ENCODE peak calls at places on chromosomes 16 and 17, in eight cellular contexts. Q, E, Z, L, N, K, D and G are unnamed samples.
A peak's percentile ranks its signal among the peaks of the same experiment; 100 is the strongest.

GRCh38 chr17:13085578-13085977 is 67.8 kb upstream of the ELAC2 start:
- DNase-seq in Q (no peak), E (no peak), Z (no peak), L (no peak), N (no peak), K (no peak), D (no peak), G (no peak)

GRCh38 chr17:10295728-10296343 is 77.0 kb downstream of the MYH13 start:
- DNase-seq in Q (no peak), E (peak; percentile 60), Z (no peak), L (peak; percentile 75), N (no peak), K (peak; percentile 58), D (peak; percentile 43), G (no peak)

GRCh38 chr16:74951206-74951605 is 33.7 kb downstream of the WDR59 start:
- DNase-seq in Q (no peak), E (no peak), Z (no peak), L (no peak), N (no peak), K (no peak), D (no peak), G (no peak)

GRCh38 chr17:50621562-50621961 is 13.1 kb upstream of the ABCC3 start:
- DNase-seq in Q (no peak), E (no peak), Z (no peak), L (no peak), N (no peak), K (no peak), D (no peak), G (no peak)

GRCh38 chr16:85680352-85680944 is 8.3 kb downstream of the GINS2 start:
- DNase-seq in Q (no peak), E (no peak), Z (no peak), L (no peak), N (no peak), K (no peak), D (no peak), G (no peak)

GRCh38 chr17:38749222-38750043 is 1.3 kb upstream of the PCGF2 start:
- DNase-seq in Q (no peak), E (peak; percentile 49), Z (peak; percentile 91), L (peak; percentile 83), N (peak; percentile 88), K (peak; percentile 55), D (peak; percentile 91), G (no peak)

GRCh38 chr17:45224671-45225050 is 3.0 kb downstream of the FMNL1 start:
- DNase-seq in Q (no peak), E (no peak), Z (no peak), L (no peak), N (no peak), K (no peak), D (no peak), G (no peak)

GRCh38 chr16:68299571-68300453 is 10.9 kb downstream of the SLC7A6OS start:
- DNase-seq in Q (no peak), E (no peak), Z (no peak), L (no peak), N (no peak), K (no peak), D (no peak), G (no peak)

GRCh38 chr16:4015275-4015990 is 100.8 kb downstream of the ADCY9 start:
- DNase-seq in Q (no peak), E (no peak), Z (no peak), L (no peak), N (peak; percentile 70), K (no peak), D (no peak), G (no peak)

GRCh38 chr16:48366165-48367093 is 18.8 kb downstream of the SIAH1 start:
- DNase-seq in Q (peak; percentile 64), E (peak; percentile 74), Z (no peak), L (peak; percentile 39), N (peak; percentile 70), K (no peak), D (peak; percentile 60), G (no peak)

GRCh38 chr16:16015849-16016248 is 66.4 kb downstream of the ABCC1 start:
- DNase-seq in Q (no peak), E (no peak), Z (no peak), L (no peak), N (no peak), K (no peak), D (no peak), G (no peak)

GRCh38 chr16:50273888-50274770 is 7.8 kb downstream of the ADCY7 start:
- DNase-seq in Q (peak; percentile 81), E (no peak), Z (no peak), L (no peak), N (peak; percentile 82), K (no peak), D (no peak), G (no peak)

GRCh38 chr17:38601539-38602351 is 4.0 kb downstream of the SRCIN1 start:
- DNase-seq in Q (no peak), E (no peak), Z (no peak), L (peak; percentile 66), N (peak; percentile 82), K (no peak), D (no peak), G (no peak)

GRCh38 chr16:66133641-66134402 is 232.7 kb upstream of the CDH5 start:
- DNase-seq in Q (no peak), E (no peak), Z (no peak), L (no peak), N (no peak), K (no peak), D (no peak), G (no peak)

GRCh38 chr17:7842950-7843535 is 9.0 kb downstream of the KDM6B start:
- DNase-seq in Q (no peak), E (peak; percentile 87), Z (no peak), L (peak; percentile 44), N (peak; percentile 87), K (no peak), D (peak; percentile 78), G (no peak)

DNA sequence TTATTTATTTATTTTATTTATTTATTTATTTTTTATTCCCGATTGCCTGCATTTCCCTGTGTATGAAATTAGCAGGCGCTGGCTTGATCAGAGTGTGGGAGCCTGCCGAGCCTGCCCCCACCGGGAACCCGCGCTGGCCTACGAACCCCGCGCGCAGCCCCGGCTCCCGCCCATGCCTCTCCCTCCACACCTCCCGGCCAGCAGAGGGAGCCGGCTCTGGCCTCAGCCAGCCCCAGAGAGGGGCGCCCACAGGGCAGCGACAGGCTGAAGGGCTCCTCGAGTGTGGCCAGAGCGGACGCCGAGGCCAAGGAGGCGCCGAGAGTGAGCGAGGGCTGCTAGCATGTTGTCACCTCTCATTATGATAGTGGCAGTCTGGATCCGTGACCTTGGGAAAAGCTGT is 13.0 kb upstream of the RBL2 start:
- DNase-seq in Q (no peak), E (no peak), Z (no peak), L (no peak), N (no peak), K (no peak), D (no peak), G (no peak)
- TF ChIP-seq CTCF in Q (no peak), E (peak; percentile 29), Z (no peak), L (no peak), N (no peak), K (no peak), D (no peak), G (no peak)

GRCh38 chr17:32341141-32341856 is 674 bp downstream of the C17orf75 start:
- DNase-seq in Q (no peak), E (peak; percentile 25), Z (no peak), L (peak; percentile 11), N (peak; percentile 54), K (no peak), D (no peak), G (no peak)
- TF ChIP-seq CTCF in Q (peak; percentile 42), E (peak; percentile 49), Z (no peak), L (no peak), N (peak; percentile 36), K (peak; percentile 32), D (no peak), G (peak; percentile 48)

DNA sequence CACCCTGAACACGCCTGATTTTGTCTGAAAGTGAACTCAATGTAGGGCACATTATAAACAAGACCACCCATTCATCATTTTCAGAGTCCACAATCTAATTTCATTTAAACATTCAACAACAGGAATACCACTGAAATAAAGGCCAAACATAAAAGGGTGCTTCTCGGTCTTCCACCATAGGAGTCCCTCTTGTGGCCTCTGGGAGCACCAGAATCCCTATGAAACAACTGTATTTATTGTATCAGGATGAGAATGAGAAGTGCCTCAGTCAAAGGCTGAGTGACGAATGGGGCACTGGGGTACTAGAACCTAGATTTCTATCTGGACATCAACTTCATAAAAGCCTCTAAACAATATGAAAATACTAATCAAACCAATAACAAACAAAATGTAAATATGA is 40.4 kb downstream of the NXPH3 start:
- DNase-seq in Q (no peak), E (no peak), Z (no peak), L (no peak), N (no peak), K (no peak), D (no peak), G (no peak)
- TF ChIP-seq CTCF in Q (no peak), E (peak; percentile 59), Z (no peak), L (peak; percentile 29), N (no peak), K (peak; percentile 11), D (no peak), G (peak; percentile 42)

GRCh38 chr17:67139784-67140665 is 95.7 kb downstream of the CACNG1 start:
- DNase-seq in Q (no peak), E (peak; percentile 20), Z (no peak), L (peak; percentile 34), N (no peak), K (no peak), D (no peak), G (no peak)
- TF ChIP-seq CTCF in Q (no peak), E (no peak), Z (no peak), L (peak; percentile 3), N (no peak), K (no peak), D (no peak), G (no peak)

GRCh38 chr16:14489460-14489859 is 140.6 kb downstream of the PARN start:
- DNase-seq in Q (no peak), E (no peak), Z (no peak), L (peak; percentile 54), N (no peak), K (no peak), D (no peak), G (no peak)
- TF ChIP-seq CTCF in Q (peak; percentile 20), E (peak; percentile 63), Z (peak; percentile 24), L (peak; percentile 19), N (no peak), K (peak; percentile 50), D (no peak), G (peak; percentile 67)

GRCh38 chr16:54817432-54817831 is 113.2 kb upstream of the IRX5 start:
- DNase-seq in Q (no peak), E (peak; percentile 5), Z (no peak), L (peak; percentile 23), N (no peak), K (no peak), D (no peak), G (no peak)
- TF ChIP-seq CTCF in Q (no peak), E (peak; percentile 43), Z (no peak), L (peak; percentile 9), N (no peak), K (peak; percentile 48), D (no peak), G (peak; percentile 66)